ENCODE peak calls at places on chromosomes 11 and 22, in ten cellular contexts. N, Y, P, U, R, F, E, I, X and T are unnamed samples.

GRCh38 chr22:47587361-47587760 is 824.9 kb downstream of the TBC1D22A start:
- DNase-seq in R (no peak), U (no peak), I (no peak), Y (no peak), F (no peak), P (no peak), X (no peak), N (no peak), E (no peak), T (no peak)

GRCh38 chr22:37368058-37368457 is 59.2 kb downstream of the ELFN2 start:
- DNase-seq in U (no peak), R (no peak), X (no peak), E (no peak), F (no peak), Y (no peak), I (no peak), N (no peak), P (no peak), T (no peak)

GRCh38 chr11:94968334-94968958 is 4.9 kb downstream of the CWC15 start:
- DNase-seq in U (peak; percentile 67), Y (no peak), F (no peak), N (no peak), X (no peak), I (no peak), R (peak; percentile 66), P (peak; percentile 77), E (no peak), T (no peak)

GRCh38 chr11:11075515-11076171 is 217.8 kb upstream of the ZBED5 start:
- DNase-seq in U (no peak), R (peak; percentile 6), Y (no peak), N (no peak), P (no peak), I (no peak), F (no peak), E (no peak), X (no peak), T (no peak)

GRCh38 chr11:41225856-41226255 is 233.6 kb downstream of the LRRC4C start:
- DNase-seq in U (no peak), Y (no peak), X (no peak), N (no peak), P (no peak), R (no peak), E (no peak), I (no peak), F (no peak), T (no peak)

GRCh38 chr11:73216466-73216865 is 1.6 kb upstream of the P2RY2 start:
- DNase-seq in Y (no peak), U (no peak), R (no peak), N (no peak), F (no peak), I (no peak), X (no peak), E (no peak), P (no peak), T (no peak)

GRCh38 chr11:73976451-73977151 is 6.0 kb downstream of the UCP2 start:
- DNase-seq in I (no peak), F (no peak), E (no peak), Y (no peak), P (no peak), N (peak; percentile 23), X (no peak), R (no peak), U (no peak), T (no peak)

GRCh38 chr11:130671801-130672700 is 223.6 kb downstream of the ADAMTS15 start:
- DNase-seq in P (peak; percentile 67), N (peak; percentile 73), Y (no peak), U (peak; percentile 87), I (peak; percentile 49), X (no peak), E (no peak), F (peak; percentile 88), R (peak; percentile 87), T (peak; percentile 88)

GRCh38 chr22:47091241-47091691 is 328.8 kb downstream of the TBC1D22A start:
- DNase-seq in Y (no peak), I (no peak), F (no peak), P (no peak), R (peak; percentile 44), X (no peak), N (no peak), E (no peak), U (no peak), T (no peak)

GRCh38 chr11:764322-765024 is 12.8 kb downstream of the GATD1 start:
- DNase-seq in N (no peak), P (no peak), F (no peak), I (no peak), Y (no peak), R (no peak), X (no peak), E (peak; percentile 37), U (no peak), T (no peak)

GRCh38 chr11:115964091-115964490 is 459.9 kb upstream of the CADM1 start:
- DNase-seq in N (no peak), I (no peak), F (no peak), X (no peak), E (no peak), R (no peak), Y (no peak), P (peak; percentile 74), U (peak; percentile 78), T (no peak)

GRCh38 chr11:1520987-1521349 is 34.4 kb upstream of the MOB2 start:
- DNase-seq in U (peak; percentile 10), E (no peak), P (peak; percentile 14), F (no peak), I (no peak), X (no peak), N (no peak), R (no peak), Y (no peak), T (no peak)

GRCh38 chr22:50612715-50613221 is 12.2 kb downstream of the MAPK8IP2 start:
- DNase-seq in F (no peak), U (no peak), Y (no peak), P (no peak), R (no peak), N (peak; percentile 52), E (peak; percentile 70), I (peak; percentile 53), X (peak; percentile 64), T (no peak)

GRCh38 chr11:7527029-7527428 is 13.2 kb downstream of the PPFIBP2 start:
- DNase-seq in N (no peak), Y (no peak), E (no peak), R (no peak), X (no peak), U (no peak), P (no peak), I (no peak), F (no peak), T (no peak)

GRCh38 chr22:25712661-25713400 is 29.2 kb upstream of the MYO18B start:
- DNase-seq in F (no peak), P (no peak), N (no peak), I (no peak), E (no peak), X (no peak), Y (no peak), U (no peak), R (no peak), T (no peak)

GRCh38 chr11:76119032-76119431 is 87.3 kb downstream of the WNT11 start:
- DNase-seq in P (no peak), F (no peak), N (no peak), Y (no peak), I (peak; percentile 28), R (no peak), E (no peak), U (no peak), X (no peak), T (no peak)

DNA sequence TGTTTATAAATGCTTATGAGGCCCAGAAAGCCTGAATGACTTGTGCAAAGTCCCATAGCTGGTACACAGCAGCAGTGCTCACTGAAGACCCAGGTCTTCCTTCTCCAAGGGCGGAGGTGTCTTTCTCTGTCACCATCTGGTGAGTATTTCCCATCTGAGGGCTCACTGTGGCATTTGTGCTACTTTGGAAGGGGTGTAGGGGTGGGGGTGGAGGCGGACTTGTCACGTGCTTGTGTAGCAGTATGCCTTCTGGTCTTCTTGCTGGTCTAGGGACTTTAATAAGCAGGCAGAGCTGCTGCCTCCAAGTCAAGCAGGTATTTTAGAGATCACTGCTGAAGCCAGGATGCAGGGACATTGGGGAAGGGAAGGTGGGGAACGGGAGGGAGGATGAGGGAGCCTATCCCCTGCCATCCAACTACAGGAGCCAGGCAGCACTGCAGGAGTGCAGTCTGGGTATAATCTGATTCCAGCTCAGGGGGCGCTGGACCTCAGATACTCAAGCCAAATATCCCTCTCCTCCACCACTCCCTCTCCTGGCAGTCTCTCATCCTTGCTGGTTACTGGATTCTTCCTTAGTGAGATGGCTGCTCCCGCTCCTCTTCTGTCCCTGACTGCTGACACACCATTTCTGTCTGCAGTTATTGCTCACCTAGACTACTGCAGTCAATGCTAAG is 3.4 kb downstream of the ABCC8 start:
- DNase-seq in Y (no peak), I (no peak), E (no peak), F (peak; percentile 2), U (no peak), P (peak; percentile 6), X (no peak), R (no peak), N (no peak), T (peak; percentile 7)
- TF ChIP-seq CTCF in Y (no peak), I (no peak), E (no peak), F (peak; percentile 58), U (peak; percentile 7), P (peak; percentile 6), X (no peak), R (peak; percentile 34), N (no peak), T (peak; percentile 47)

GRCh38 chr11:89498845-89499448 is 7.8 kb upstream of the NOX4 start:
- DNase-seq in X (no peak), I (peak; percentile 15), P (no peak), Y (no peak), U (no peak), R (no peak), N (no peak), F (no peak), E (no peak), T (no peak)
- TF ChIP-seq CTCF in X (no peak), I (no peak), P (peak; percentile 5), Y (no peak), U (peak; percentile 7), R (no peak), N (no peak), F (peak; percentile 25), E (no peak), T (peak; percentile 38)

DNA sequence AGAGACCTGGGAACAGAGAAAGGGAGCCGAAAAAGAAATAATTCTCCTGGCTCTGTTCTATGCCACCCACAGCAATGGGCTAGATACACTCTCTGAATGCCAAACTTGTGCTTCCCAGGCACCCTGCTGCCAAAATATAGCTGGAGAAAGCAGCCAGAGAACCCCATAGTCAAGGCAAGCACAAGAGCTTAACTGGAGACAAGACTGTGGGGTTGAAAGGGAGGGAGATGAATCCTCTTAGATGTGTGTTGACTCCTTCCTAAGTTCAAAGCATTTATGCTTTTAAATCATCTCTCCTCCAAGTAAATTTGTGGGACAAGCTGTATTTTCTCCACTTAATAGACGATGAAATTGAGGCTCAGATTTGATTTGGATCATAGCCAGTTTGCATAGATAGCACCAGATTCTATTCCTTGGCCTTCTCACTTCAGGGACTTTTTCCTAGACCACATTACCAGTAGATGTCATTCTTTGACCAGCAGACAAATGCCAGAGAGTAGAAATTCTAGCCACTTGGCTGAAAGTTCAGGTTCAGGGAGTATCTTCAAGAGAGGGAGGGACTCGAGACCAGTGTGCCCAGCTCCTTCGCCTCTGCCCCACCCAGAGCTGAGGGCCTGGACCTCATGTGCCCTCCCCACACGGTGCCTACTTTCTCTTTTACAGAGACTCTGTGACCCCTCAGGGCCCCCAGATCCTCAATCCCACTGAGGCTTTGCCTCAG is 16.6 kb upstream of the ETS1 start:
- DNase-seq in I (no peak), F (no peak), U (peak; percentile 22), R (no peak), E (no peak), Y (no peak), P (no peak), X (peak; percentile 25), N (no peak), T (no peak)
- TF ChIP-seq CTCF in I (no peak), F (no peak), U (no peak), R (no peak), E (no peak), Y (no peak), P (no peak), X (peak; percentile 40), N (no peak), T (no peak)

GRCh38 chr11:123304828-123305530 is 109.9 kb upstream of the CLMP start:
- DNase-seq in F (no peak), U (no peak), X (no peak), R (no peak), E (no peak), I (no peak), N (no peak), P (no peak), Y (no peak), T (no peak)
- TF ChIP-seq CTCF in F (no peak), U (no peak), X (no peak), R (no peak), E (no peak), I (no peak), N (no peak), P (peak; percentile 4), Y (no peak), T (peak; percentile 30)